ENCODE peak calls at places on chromosomes 5 and 9, in nine cellular contexts. P, Q, A, I, Z, H, L, R and N are unnamed samples.

GRCh38 chr9:7560669-7561305 is 238.8 kb downstream of the DMAC1 start:
- DNase-seq in I (no peak), R (no peak), Q (no peak), A (no peak), P (no peak), L (no peak), Z (no peak), H (no peak), N (no peak)

GRCh38 chr5:175032741-175033151 is 308.4 kb downstream of the MSX2 start:
- DNase-seq in R (no peak), Z (no peak), P (no peak), L (no peak), Q (no peak), H (no peak), A (no peak), I (no peak), N (no peak)

GRCh38 chr5:83701886-83702285 is 18.8 kb downstream of the HAPLN1 start:
- DNase-seq in H (peak; percentile 17), Q (no peak), A (no peak), I (no peak), L (no peak), P (peak; percentile 10), Z (no peak), R (no peak), N (no peak)

GRCh38 chr5:11602298-11602697 is 301.9 kb downstream of the CTNND2 start:
- DNase-seq in P (no peak), L (no peak), Z (no peak), H (no peak), Q (no peak), I (no peak), A (no peak), R (no peak), N (peak; percentile 13)

GRCh38 chr5:1929108-1929991 is 46.6 kb upstream of the IRX4 start:
- DNase-seq in Q (no peak), L (no peak), P (no peak), R (no peak), I (no peak), Z (no peak), H (no peak), A (no peak), N (no peak)

GRCh38 chr9:127707766-127708165 is 978 bp downstream of the CFAP157 start:
- DNase-seq in I (no peak), Z (no peak), H (no peak), A (no peak), Q (no peak), P (no peak), R (no peak), L (no peak), N (no peak)

GRCh38 chr9:137547687-137548543 is 2.3 kb downstream of the PNPLA7 start:
- DNase-seq in P (no peak), I (no peak), R (no peak), H (no peak), Q (no peak), Z (no peak), A (no peak), L (no peak), N (no peak)

GRCh38 chr9:132124800-132125199 is 37.1 kb upstream of the NTNG2 start:
- DNase-seq in Z (no peak), L (no peak), H (no peak), A (no peak), P (no peak), I (no peak), R (no peak), Q (no peak), N (no peak)

GRCh38 chr9:2307480-2307879 is 292.3 kb downstream of the SMARCA2 start:
- DNase-seq in Z (no peak), Q (no peak), L (no peak), I (no peak), H (peak; percentile 42), P (peak; percentile 68), A (no peak), R (no peak), N (no peak)

GRCh38 chr5:177097016-177097985 is 10.6 kb downstream of the FGFR4 start:
- DNase-seq in Z (no peak), R (no peak), L (no peak), A (no peak), I (no peak), H (no peak), Q (no peak), P (no peak), N (no peak)